ENCODE peak calls at places on chromosomes 16 and 17, in four cellular contexts. One of them, this sample, is unnamed. For H3K36me3, the result is how much of the 10 kb centered on the place peaks cover.

GRCh38 chr17:48333034-48333491 is 97.0 kb downstream of the SKAP1 start:
- DNase-seq in body of pancreas: no peak
- DNase-seq in left ventricle myocardium inferior: no peak
- DNase-seq in ovary: no peak
- DNase-seq in this sample: no peak

GRCh38 chr16:54938351-54939346 is 8.0 kb downstream of the IRX5 start:
- DNase-seq in body of pancreas: no peak
- DNase-seq in left ventricle myocardium inferior: no peak
- DNase-seq in ovary: no peak
- DNase-seq in this sample: no peak

GRCh38 chr16:72458035-72458434 is 286.1 kb upstream of the PMFBP1 start:
- DNase-seq in body of pancreas: no peak
- DNase-seq in left ventricle myocardium inferior: no peak
- DNase-seq in ovary: no peak
- DNase-seq in this sample: no peak

GRCh38 chr16:69448470-69449193 is 24.2 kb downstream of the CYB5B start:
- DNase-seq in body of pancreas: no peak
- DNase-seq in left ventricle myocardium inferior: no peak
- DNase-seq in ovary: no peak
- DNase-seq in this sample: no peak

GRCh38 chr16:67230809-67231660 is 4.1 kb downstream of the TMEM208 start:
- DNase-seq in body of pancreas: no peak
- DNase-seq in left ventricle myocardium inferior: no peak
- DNase-seq in ovary: no peak
- DNase-seq in this sample: no peak

GRCh38 chr17:53032861-53033271 is 789.9 kb upstream of the KIF2B start:
- DNase-seq in body of pancreas: peak
- DNase-seq in left ventricle myocardium inferior: no peak
- DNase-seq in ovary: no peak
- DNase-seq in this sample: peak

GRCh38 chr16:75114179-75114945 is 2.2 kb downstream of the LDHD start:
- DNase-seq in body of pancreas: no peak
- DNase-seq in left ventricle myocardium inferior: no peak
- DNase-seq in ovary: peak
- DNase-seq in this sample: no peak

GRCh38 chr17:68456529-68457167 is 648 bp downstream of the WIPI1 start:
- DNase-seq in body of pancreas: peak
- DNase-seq in left ventricle myocardium inferior: peak
- DNase-seq in ovary: peak
- DNase-seq in this sample: peak

GRCh38 chr17:14294876-14295275 is 6.0 kb upstream of the HS3ST3B1 start:
- DNase-seq in body of pancreas: no peak
- DNase-seq in left ventricle myocardium inferior: no peak
- DNase-seq in ovary: no peak
- DNase-seq in this sample: no peak

GRCh38 chr17:16945513-16946201 is 26.3 kb downstream of the TNFRSF13B start:
- DNase-seq in body of pancreas: peak
- DNase-seq in left ventricle myocardium inferior: no peak
- DNase-seq in ovary: no peak
- DNase-seq in this sample: no peak

GRCh38 chr16:66856184-66856730 is 12.0 kb downstream of the CA7 start:
- DNase-seq in body of pancreas: no peak
- DNase-seq in left ventricle myocardium inferior: no peak
- DNase-seq in ovary: no peak
- DNase-seq in this sample: no peak

GRCh38 chr16:74257061-74257460 is 39.6 kb upstream of the PSMD7 start:
- DNase-seq in body of pancreas: no peak
- DNase-seq in left ventricle myocardium inferior: no peak
- DNase-seq in ovary: no peak
- DNase-seq in this sample: no peak

GRCh38 chr16:860891-861290 is 60.4 kb upstream of the GNG13 start:
- DNase-seq in body of pancreas: no peak
- DNase-seq in left ventricle myocardium inferior: no peak
- DNase-seq in ovary: no peak
- DNase-seq in this sample: no peak

GRCh38 chr17:71975331-71975801 is 145.5 kb upstream of the SOX9 start:
- DNase-seq in body of pancreas: no peak
- DNase-seq in left ventricle myocardium inferior: peak
- DNase-seq in ovary: no peak
- DNase-seq in this sample: peak

GRCh38 chr16:66923247-66923851 is 2.0 kb downstream of the RRAD start:
- DNase-seq in body of pancreas: no peak
- DNase-seq in left ventricle myocardium inferior: peak
- DNase-seq in ovary: peak
- DNase-seq in this sample: peak

GRCh38 chr17:29358421-29358820 is 31.7 kb upstream of the TAOK1 start:
- DNase-seq in body of pancreas: no peak
- DNase-seq in left ventricle myocardium inferior: no peak
- DNase-seq in ovary: no peak
- DNase-seq in this sample: no peak

GRCh38 chr17:17206149-17206912 is at the start of gene PLD6:
- DNase-seq in body of pancreas: peak
- DNase-seq in left ventricle myocardium inferior: peak
- DNase-seq in ovary: peak
- DNase-seq in this sample: peak

GRCh38 chr17:40122944-40123810 is 1.4 kb downstream of the MSL1 start:
- DNase-seq in body of pancreas: peak
- DNase-seq in left ventricle myocardium inferior: peak
- DNase-seq in ovary: peak
- DNase-seq in this sample: peak

GRCh38 chr17:72560303-72561247 is 439.8 kb downstream of the SOX9 start:
- DNase-seq in body of pancreas: peak
- DNase-seq in left ventricle myocardium inferior: no peak
- DNase-seq in ovary: no peak
- DNase-seq in this sample: no peak

GRCh38 chr17:18213666-18214270 is 11.7 kb upstream of the LLGL1 start:
- DNase-seq in body of pancreas: no peak
- DNase-seq in left ventricle myocardium inferior: no peak
- DNase-seq in ovary: no peak
- DNase-seq in this sample: no peak

GRCh38 chr17:41773190-41773588 is 13.3 kb downstream of the JUP start:
- DNase-seq in body of pancreas: peak
- DNase-seq in left ventricle myocardium inferior: peak
- DNase-seq in ovary: peak
- DNase-seq in this sample: peak

GRCh38 chr16:20740007-20740883 is 1.4 kb downstream of the THUMPD1 start:
- DNase-seq in body of pancreas: peak
- DNase-seq in left ventricle myocardium inferior: no peak
- DNase-seq in ovary: no peak
- DNase-seq in this sample: no peak

GRCh38 chr17:33750943-33751701 is 458.0 kb upstream of the ASIC2 start:
- DNase-seq in body of pancreas: peak
- DNase-seq in left ventricle myocardium inferior: peak
- DNase-seq in ovary: peak
- DNase-seq in this sample: peak

GRCh38 chr16:3654249-3654991 is at the start of gene DNASE1:
- DNase-seq in body of pancreas: peak
- DNase-seq in left ventricle myocardium inferior: peak
- DNase-seq in ovary: no peak
- DNase-seq in this sample: peak

GRCh38 chr17:50599606-50600005 is 35.1 kb upstream of the ABCC3 start:
- DNase-seq in body of pancreas: no peak
- DNase-seq in left ventricle myocardium inferior: no peak
- DNase-seq in ovary: no peak
- DNase-seq in this sample: no peak

GRCh38 chr16:50502616-50503000 is 45.6 kb upstream of the NKD1 start:
- DNase-seq in body of pancreas: no peak
- DNase-seq in left ventricle myocardium inferior: no peak
- DNase-seq in ovary: no peak
- DNase-seq in this sample: no peak

GRCh38 chr17:6191405-6192095 is 121.4 kb downstream of the WSCD1 start:
- DNase-seq in body of pancreas: no peak
- DNase-seq in left ventricle myocardium inferior: no peak
- DNase-seq in ovary: no peak
- DNase-seq in this sample: no peak

GRCh38 chr16:70337814-70338213 is 8.9 kb upstream of the DDX19A start:
- DNase-seq in body of pancreas: no peak
- DNase-seq in left ventricle myocardium inferior: no peak
- DNase-seq in ovary: no peak
- DNase-seq in this sample: no peak

DNA sequence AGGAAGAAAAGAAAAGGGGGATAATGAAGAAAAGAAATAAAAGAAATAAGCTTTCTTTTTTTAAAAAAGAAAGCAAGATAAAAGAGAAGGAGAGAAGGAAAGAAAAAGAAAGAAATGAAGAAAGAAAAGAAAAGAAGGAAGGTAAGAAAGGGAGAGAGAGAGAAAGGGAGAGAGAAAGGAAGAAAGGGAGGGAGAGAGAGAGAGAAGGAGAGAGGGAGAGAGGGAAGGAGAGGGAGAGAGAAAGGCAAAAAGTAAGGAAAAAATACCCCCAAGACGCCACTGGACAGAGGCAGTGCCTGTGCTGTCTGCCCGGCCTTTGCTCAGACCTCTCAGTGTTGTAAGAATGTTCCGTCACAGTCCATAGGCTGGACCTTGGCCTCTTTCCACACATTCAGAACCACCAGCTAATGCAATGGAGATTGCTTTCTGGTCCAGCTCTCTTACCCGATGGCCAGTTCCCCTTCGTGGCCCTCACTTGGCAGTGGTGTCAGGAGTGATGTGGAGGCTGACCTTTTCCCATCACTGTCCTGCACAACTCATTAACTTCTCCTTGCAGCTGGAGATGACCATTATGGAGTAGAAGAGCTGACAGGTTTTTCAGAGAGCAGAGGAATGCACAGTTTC is 14.3 kb upstream of the HNF1B start:
- DNase-seq in body of pancreas: no peak
- DNase-seq in left ventricle myocardium inferior: no peak
- DNase-seq in ovary: no peak
- DNase-seq in this sample: no peak
- H3K36me3 ChIP-seq in body of pancreas: under half
- H3K36me3 ChIP-seq in left ventricle myocardium inferior: under half
- H3K36me3 ChIP-seq in ovary: under half
- H3K36me3 ChIP-seq in this sample: under half

GRCh38 chr17:75898065-75898464 is 1.3 kb upstream of the TRIM65 start:
- DNase-seq in body of pancreas: no peak
- DNase-seq in left ventricle myocardium inferior: no peak
- DNase-seq in ovary: no peak
- DNase-seq in this sample: no peak

GRCh38 chr17:75894049-75894742 is 2.6 kb downstream of the TRIM65 start:
- DNase-seq in body of pancreas: no peak
- DNase-seq in left ventricle myocardium inferior: no peak
- DNase-seq in ovary: no peak
- DNase-seq in this sample: no peak

GRCh38 chr17:75897076-75898019 is 597 bp upstream of the TRIM65 start:
- DNase-seq in body of pancreas: no peak
- DNase-seq in left ventricle myocardium inferior: no peak
- DNase-seq in ovary: peak
- DNase-seq in this sample: no peak

GRCh38 chr17:75898791-75899190 is 2.0 kb upstream of the TRIM65 start:
- DNase-seq in body of pancreas: no peak
- DNase-seq in left ventricle myocardium inferior: no peak
- DNase-seq in ovary: no peak
- DNase-seq in this sample: no peak

DNA sequence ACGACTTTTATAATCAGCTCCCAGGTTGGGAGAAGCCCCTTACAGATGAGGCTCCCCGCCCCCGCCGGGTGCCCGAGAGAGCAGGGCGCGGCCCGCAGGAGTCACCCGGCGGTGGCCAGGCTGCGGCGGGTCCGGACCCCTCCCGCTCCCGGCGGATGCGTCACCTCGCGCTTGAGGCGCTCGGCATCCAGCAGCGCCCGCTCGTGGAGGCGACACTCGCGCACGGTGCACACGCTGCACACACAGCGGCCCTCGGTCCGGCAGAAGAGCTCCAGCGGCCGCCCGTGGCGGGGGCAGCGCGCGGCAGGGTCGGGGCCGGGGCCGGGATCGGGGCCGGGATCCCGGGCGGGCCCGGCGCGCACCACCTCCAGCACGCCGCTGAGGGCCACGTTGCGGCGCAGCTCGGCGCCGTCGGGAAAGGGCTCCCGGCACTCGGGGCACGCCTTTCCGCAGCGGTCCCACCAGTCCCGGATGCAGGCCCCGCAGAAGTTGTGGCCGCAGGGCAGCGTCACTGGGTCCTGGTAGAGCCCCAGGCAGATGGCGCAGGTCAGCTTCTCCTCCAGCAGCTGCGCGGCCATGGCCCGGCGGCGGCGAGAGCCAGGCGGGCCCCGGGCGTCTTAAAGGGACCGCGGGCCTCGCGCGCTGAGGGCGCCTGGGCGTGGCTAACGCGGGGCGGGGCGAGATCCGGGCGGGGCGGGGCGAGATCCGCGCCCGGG is at the start of gene TRIM65:
- DNase-seq in body of pancreas: peak
- DNase-seq in left ventricle myocardium inferior: peak
- DNase-seq in ovary: peak
- DNase-seq in this sample: peak
- TF ChIP-seq CTCF in body of pancreas: peak
- TF ChIP-seq CTCF in left ventricle myocardium inferior: peak
- TF ChIP-seq CTCF in ovary: no peak
- TF ChIP-seq CTCF in this sample: peak

GRCh38 chr16:88367560-88367959 is 15.2 kb upstream of the ZNF469 start:
- DNase-seq in body of pancreas: no peak
- DNase-seq in left ventricle myocardium inferior: peak
- DNase-seq in ovary: peak
- DNase-seq in this sample: no peak
- H3K36me3 ChIP-seq in body of pancreas: under half
- H3K36me3 ChIP-seq in left ventricle myocardium inferior: under half
- H3K36me3 ChIP-seq in ovary: under half
- H3K36me3 ChIP-seq in this sample: under half

GRCh38 chr16:87930456-87930855 is 5.9 kb downstream of the CA5A start:
- DNase-seq in body of pancreas: no peak
- DNase-seq in left ventricle myocardium inferior: no peak
- DNase-seq in ovary: no peak
- DNase-seq in this sample: no peak
- TF ChIP-seq CTCF in body of pancreas: no peak
- TF ChIP-seq CTCF in left ventricle myocardium inferior: no peak
- TF ChIP-seq CTCF in ovary: no peak
- TF ChIP-seq CTCF in this sample: peak

GRCh38 chr16:85676466-85676865 is 12.3 kb downstream of the GINS2 start:
- DNase-seq in body of pancreas: no peak
- DNase-seq in left ventricle myocardium inferior: no peak
- DNase-seq in ovary: no peak
- DNase-seq in this sample: no peak

GRCh38 chr16:85674418-85674755 is 14.4 kb downstream of the GINS2 start:
- DNase-seq in body of pancreas: no peak
- DNase-seq in left ventricle myocardium inferior: no peak
- DNase-seq in ovary: no peak
- DNase-seq in this sample: no peak

GRCh38 chr16:85673529-85674417 is 15.0 kb downstream of the GINS2 start:
- DNase-seq in body of pancreas: peak
- DNase-seq in left ventricle myocardium inferior: peak
- DNase-seq in ovary: peak
- DNase-seq in this sample: peak

GRCh38 chr16:85675528-85675927 is 13.2 kb downstream of the GINS2 start:
- DNase-seq in body of pancreas: no peak
- DNase-seq in left ventricle myocardium inferior: no peak
- DNase-seq in ovary: no peak
- DNase-seq in this sample: no peak

DNA sequence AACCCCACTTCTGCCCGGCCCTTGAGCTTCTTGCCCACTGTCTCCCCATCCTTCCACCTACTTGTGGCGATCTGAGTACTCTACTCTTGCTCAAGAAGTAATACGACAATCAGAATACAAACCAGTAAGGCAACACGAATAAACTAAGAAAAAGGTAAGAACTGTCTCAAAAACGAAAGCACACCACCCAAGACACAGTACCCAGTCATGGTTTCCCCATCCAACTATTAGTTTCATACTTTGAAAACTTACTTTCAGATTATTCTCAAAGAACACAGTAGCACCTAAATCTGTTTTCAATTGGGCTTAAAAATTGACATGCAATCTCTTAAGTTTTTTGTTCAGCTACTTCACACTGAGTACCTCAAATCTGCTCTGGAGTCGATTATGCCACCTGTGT is 13.9 kb downstream of the GINS2 start:
- DNase-seq in body of pancreas: no peak
- DNase-seq in left ventricle myocardium inferior: no peak
- DNase-seq in ovary: no peak
- DNase-seq in this sample: no peak
- H3K36me3 ChIP-seq in body of pancreas: under half
- H3K36me3 ChIP-seq in left ventricle myocardium inferior: under half
- H3K36me3 ChIP-seq in ovary: under half
- H3K36me3 ChIP-seq in this sample: half or more

This sample was measured in heart right ventricle.